ENCODE peak calls at places on chromosomes 5 and 9, in nine cellular contexts. M is pancreas, R is DND-41, G is fibroblast of villous mesenchyme, T is fibroblast of mammary gland, B is choroid plexus epithelial cell, L is mesendoderm, P is GM12865, U is psoas muscle. F is an unnamed sample.
A peak's percentile ranks its signal among the peaks of the same experiment; 100 is the strongest.

GRCh38 chr5:163760498-163760897 is 255.1 kb downstream of the MAT2B start:
- DNase-seq in M (no peak), R (no peak), G (peak; percentile 73), T (peak; percentile 98), B (peak; percentile 99), L (no peak), P (no peak), U (no peak), F (no peak)

GRCh38 chr9:35948901-35949318 is 9.0 kb downstream of the OR2S2 start:
- DNase-seq in M (no peak), R (no peak), G (no peak), T (no peak), B (no peak), L (peak; percentile 91), P (no peak), U (no peak), F (no peak)

GRCh38 chr9:36034911-36035490 is 1.7 kb upstream of the RECK start:
- DNase-seq in M (no peak), R (no peak), G (no peak), T (peak; percentile 75), B (no peak), L (no peak), P (no peak), U (no peak), F (no peak)

GRCh38 chr5:163658702-163659567 is 153.5 kb downstream of the MAT2B start:
- DNase-seq in M (peak; percentile 7), R (no peak), G (peak; percentile 82), T (no peak), B (peak; percentile 3), L (no peak), P (no peak), U (no peak), F (no peak)

GRCh38 chr9:16515879-16516289 is 354.6 kb downstream of the BNC2 start:
- DNase-seq in M (no peak), R (no peak), G (peak; percentile 83), T (peak; percentile 85), B (peak; percentile 91), L (peak; percentile 93), P (no peak), U (no peak), F (no peak)

GRCh38 chr9:93967020-93967803 is 12.1 kb upstream of the BARX1 start:
- DNase-seq in M (no peak), R (no peak), G (no peak), T (no peak), B (no peak), L (no peak), P (no peak), U (no peak), F (no peak)

GRCh38 chr9:126151671-126152050 is 175.0 kb upstream of the MVB12B start:
- DNase-seq in M (no peak), R (no peak), G (no peak), T (no peak), B (peak; percentile 12), L (no peak), P (no peak), U (no peak), F (no peak)

GRCh38 chr5:34866989-34867471 is 28.1 kb downstream of the TTC23L start:
- DNase-seq in M (no peak), R (no peak), G (no peak), T (no peak), B (no peak), L (peak; percentile 56), P (no peak), U (no peak), F (no peak)

GRCh38 chr9:129469188-129469987 is 151.5 kb downstream of the C9orf50 start:
- DNase-seq in M (no peak), R (no peak), G (no peak), T (no peak), B (no peak), L (peak; percentile 92), P (no peak), U (no peak), F (no peak)

GRCh38 chr5:83927140-83927733 is 206.6 kb upstream of the HAPLN1 start:
- DNase-seq in M (peak; percentile 11), R (peak; percentile 47), G (peak; percentile 64), T (peak; percentile 60), B (peak; percentile 80), L (peak; percentile 90), P (peak; percentile 43), U (peak; percentile 19), F (peak; percentile 5)

GRCh38 chr9:35538361-35539234 is 48.7 kb downstream of the RUSC2 start:
- DNase-seq in M (no peak), R (no peak), G (peak; percentile 88), T (peak; percentile 81), B (peak; percentile 81), L (peak; percentile 91), P (no peak), U (peak; percentile 74), F (no peak)

GRCh38 chr9:76394896-76395244 is 644 bp upstream of the RFK start:
- DNase-seq in M (peak; percentile 35), R (peak; percentile 59), G (peak; percentile 64), T (peak; percentile 44), B (no peak), L (peak; percentile 95), P (peak; percentile 75), U (peak; percentile 51), F (peak; percentile 64)

GRCh38 chr9:76396597-76396996 is 2.4 kb upstream of the RFK start:
- DNase-seq in M (no peak), R (no peak), G (no peak), T (no peak), B (no peak), L (no peak), P (no peak), U (no peak), F (no peak)

GRCh38 chr9:76394023-76394895 is at the start of gene RFK:
- DNase-seq in M (peak; percentile 95), R (peak; percentile 91), G (peak; percentile 95), T (peak; percentile 89), B (peak; percentile 96), L (peak; percentile 98), P (peak; percentile 96), U (peak; percentile 95), F (peak; percentile 78)

GRCh38 chr9:76396144-76396543 is 1.9 kb upstream of the RFK start:
- DNase-seq in M (no peak), R (no peak), G (no peak), T (no peak), B (no peak), L (no peak), P (no peak), U (no peak), F (no peak)

GRCh38 chr9:76395381-76395780 is 1.2 kb upstream of the RFK start:
- DNase-seq in M (no peak), R (no peak), G (no peak), T (no peak), B (no peak), L (no peak), P (no peak), U (no peak), F (no peak)
- H3K4me3 ChIP-seq in M (peak overlapping the region; percentile 98), R (peak overlapping the region; percentile 96), G (peak overlapping the region; percentile 83), T (peak overlapping the region; percentile 72), B (no peak overlapping the region), L (no peak overlapping the region), P (peak overlapping the region; percentile 97), U (peak overlapping the region; percentile 94), F (peak overlapping the region; percentile 87)

GRCh38 chr5:173626501-173626812 is 10.0 kb upstream of the BOD1 start:
- DNase-seq in M (no peak), R (no peak), G (no peak), T (no peak), B (no peak), L (no peak), P (no peak), U (no peak), F (no peak)

GRCh38 chr5:173627271-173627670 is 10.8 kb upstream of the BOD1 start:
- DNase-seq in M (no peak), R (no peak), G (no peak), T (no peak), B (no peak), L (no peak), P (no peak), U (no peak), F (no peak)

GRCh38 chr5:173625261-173625660 is 8.8 kb upstream of the BOD1 start:
- DNase-seq in M (no peak), R (no peak), G (no peak), T (peak; percentile 29), B (no peak), L (no peak), P (no peak), U (no peak), F (no peak)

GRCh38 chr5:173624276-173624675 is 7.8 kb upstream of the BOD1 start:
- DNase-seq in M (no peak), R (no peak), G (no peak), T (peak; percentile 17), B (no peak), L (no peak), P (no peak), U (no peak), F (no peak)

GRCh38 chr5:173625686-173626500 is 9.4 kb upstream of the BOD1 start:
- DNase-seq in M (no peak), R (no peak), G (no peak), T (no peak), B (peak; percentile 49), L (no peak), P (peak; percentile 66), U (no peak), F (no peak)
- H3K4me3 ChIP-seq in M (no peak overlapping the region), R (no peak overlapping the region), G (no peak overlapping the region), T (no peak overlapping the region), B (no peak overlapping the region), L (no peak overlapping the region), P (no peak overlapping the region), U (no peak overlapping the region), F (no peak overlapping the region)

GRCh38 chr9:136552117-136552685 is 6.4 kb upstream of the NOTCH1 start:
- DNase-seq in M (no peak), R (peak; percentile 87), G (peak; percentile 97), T (peak; percentile 86), B (peak; percentile 50), L (no peak), P (peak; percentile 65), U (no peak), F (peak; percentile 54)
- H3K4me3 ChIP-seq in M (no peak overlapping the region), R (no peak overlapping the region), G (peak overlapping the region; percentile 23), T (peak overlapping the region; percentile 26), B (no peak overlapping the region), L (no peak overlapping the region), P (peak overlapping the region; percentile 3), U (no peak overlapping the region), F (no peak overlapping the region)

DNA sequence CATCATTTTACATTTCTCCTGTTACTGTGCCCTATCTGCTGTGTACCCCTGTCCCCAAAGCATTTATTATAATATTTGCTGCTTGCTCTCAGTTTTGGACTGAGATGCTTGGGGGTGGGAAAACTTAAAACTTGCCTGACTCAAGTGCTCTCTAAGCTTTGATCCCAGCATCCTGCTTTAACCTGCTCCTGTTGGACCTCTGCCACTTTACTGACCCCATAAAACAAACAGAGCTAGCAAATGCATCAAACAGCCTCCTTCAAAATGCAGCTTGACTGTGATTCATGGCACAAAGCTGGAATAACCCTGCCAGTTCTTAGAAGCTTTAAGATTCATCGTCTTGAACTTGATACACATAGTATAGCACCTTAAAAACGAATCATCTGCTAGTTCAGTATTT is 212.5 kb downstream of the DEPDC1B start:
- DNase-seq in M (no peak), R (no peak), G (peak; percentile 22), T (peak; percentile 13), B (peak; percentile 29), L (no peak), P (no peak), U (no peak), F (no peak)
- H3K4me3 ChIP-seq in M (no peak overlapping the region), R (no peak overlapping the region), G (no peak overlapping the region), T (no peak overlapping the region), B (no peak overlapping the region), L (no peak overlapping the region), P (no peak overlapping the region), U (no peak overlapping the region), F (no peak overlapping the region)

GRCh38 chr5:74179701-74180100 is 460.8 kb downstream of the ENC1 start:
- DNase-seq in M (no peak), R (no peak), G (no peak), T (no peak), B (no peak), L (no peak), P (no peak), U (no peak), F (no peak)
- H3K4me3 ChIP-seq in M (no peak overlapping the region), R (no peak overlapping the region), G (no peak overlapping the region), T (no peak overlapping the region), B (no peak overlapping the region), L (no peak overlapping the region), P (no peak overlapping the region), U (no peak overlapping the region), F (no peak overlapping the region)

F was measured in Jurkat, Clone E6-1.